ENCODE peak calls at places on chromosomes 7 and 10, in four cellular contexts. B, H, Q and N are unnamed samples.
A peak's percentile ranks its signal among the peaks of the same experiment; 100 is the strongest.

GRCh38 chr7:156703209-156703608 is 62.6 kb downstream of the RNF32 start:
- DNase-seq in H (no peak), Q (peak; percentile 2), B (no peak), N (no peak)

GRCh38 chr7:112272921-112273561 is 66.5 kb downstream of the ZNF277 start:
- DNase-seq in B (no peak), H (no peak), Q (peak; percentile 28), N (peak; percentile 23)

GRCh38 chr7:146053492-146053891 is 63.1 kb upstream of the CNTNAP2 start:
- DNase-seq in B (no peak), Q (peak; percentile 0), H (no peak), N (peak; percentile 16)

GRCh38 chr7:91940572-91941341 is at the start of gene AKAP9:
- DNase-seq in B (peak; percentile 88), Q (peak; percentile 61), H (peak; percentile 57), N (peak; percentile 88)

GRCh38 chr7:50595538-50596102 is 30.4 kb upstream of the DDC start:
- DNase-seq in B (peak; percentile 66), H (peak; percentile 34), Q (peak; percentile 76), N (peak; percentile 36)

GRCh38 chr7:129778770-129779601 is 167.5 kb downstream of the NRF1 start:
- DNase-seq in H (no peak), Q (no peak), B (peak; percentile 47), N (peak; percentile 17)

GRCh38 chr10:17386616-17387075 is 67.7 kb downstream of the ST8SIA6 start:
- DNase-seq in Q (peak; percentile 3), B (no peak), H (no peak), N (no peak)

GRCh38 chr7:85172530-85172941 is 14.3 kb downstream of the SEMA3D start:
- DNase-seq in Q (peak; percentile 83), B (no peak), H (peak; percentile 90), N (no peak)

GRCh38 chr7:109020251-109020650 is 450.6 kb downstream of the DNAJB9 start:
- DNase-seq in Q (no peak), H (no peak), B (peak; percentile 9), N (no peak)

GRCh38 chr7:123966936-123967335 is 41.9 kb downstream of the SPAM1 start:
- DNase-seq in H (no peak), Q (no peak), B (no peak), N (no peak)

GRCh38 chr10:36519909-36520308 is 605.5 kb upstream of the ANKRD30A start:
- DNase-seq in Q (no peak), H (no peak), B (no peak), N (no peak)

GRCh38 chr7:28483112-28483511 is 70.8 kb downstream of the CREB5 start:
- DNase-seq in Q (peak; percentile 13), H (peak; percentile 21), B (no peak), N (no peak)

GRCh38 chr10:3111626-3112220 is 44.4 kb downstream of the PFKP start:
- DNase-seq in B (no peak), Q (peak; percentile 50), H (peak; percentile 27), N (no peak)

GRCh38 chr7:91351374-91351773 is 87.1 kb downstream of the FZD1 start:
- DNase-seq in H (peak; percentile 54), Q (peak; percentile 58), B (no peak), N (peak; percentile 30)

GRCh38 chr10:73908853-73909611 is 1.9 kb upstream of the PLAU start:
- DNase-seq in H (peak; percentile 100), B (no peak), Q (peak; percentile 98), N (peak; percentile 97)

GRCh38 chr7:134613623-134614347 is 32.9 kb upstream of the BPGM start:
- DNase-seq in Q (peak; percentile 99), B (no peak), H (peak; percentile 99), N (peak; percentile 97)

GRCh38 chr10:42428534-42428933 is 209.8 kb downstream of the ZNF33B start:
- DNase-seq in Q (peak; percentile 8), H (no peak), B (no peak), N (peak; percentile 8)

GRCh38 chr10:17606547-17607040 is 10.6 kb downstream of the HACD1 start:
- DNase-seq in B (no peak), Q (no peak), H (no peak), N (no peak)

GRCh38 chr7:17966706-17967105 is 26.4 kb upstream of the SNX13 start:
- DNase-seq in Q (no peak), H (no peak), B (no peak), N (no peak)

GRCh38 chr7:17968791-17969715 is 28.8 kb upstream of the SNX13 start:
- DNase-seq in Q (no peak), H (no peak), B (no peak), N (no peak)

GRCh38 chr7:17965600-17965999 is 25.3 kb upstream of the SNX13 start:
- DNase-seq in Q (peak; percentile 60), H (peak; percentile 71), B (no peak), N (peak; percentile 45)

GRCh38 chr7:17976952-17977351 is 36.7 kb upstream of the SNX13 start:
- DNase-seq in H (no peak), B (no peak), Q (no peak), N (no peak)

DNA sequence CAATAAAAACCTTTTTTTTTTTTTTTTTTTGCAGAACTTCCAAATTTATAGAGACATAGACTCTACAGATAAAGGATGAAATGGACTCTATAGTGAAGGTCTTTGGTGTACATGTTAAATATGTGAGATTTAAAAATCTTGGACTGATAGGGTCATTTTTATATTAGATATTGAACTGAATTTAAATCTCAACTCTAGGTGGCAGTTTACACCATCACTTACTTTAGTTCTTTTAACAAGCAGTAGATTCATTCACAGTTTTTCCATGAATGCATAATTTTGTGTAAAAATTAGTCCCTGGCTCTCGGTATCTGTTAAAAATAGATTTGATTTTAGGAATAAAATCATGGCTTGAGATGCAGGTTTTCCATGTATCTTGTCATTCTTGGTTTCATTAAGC is 31.1 kb upstream of the SNX13 start:
- DNase-seq in Q (peak; percentile 34), B (no peak), H (peak; percentile 33), N (peak; percentile 4)
- TF ChIP-seq CTCF in Q (no peak), B (no peak), H (peak; percentile 46), N (peak; percentile 30)

DNA sequence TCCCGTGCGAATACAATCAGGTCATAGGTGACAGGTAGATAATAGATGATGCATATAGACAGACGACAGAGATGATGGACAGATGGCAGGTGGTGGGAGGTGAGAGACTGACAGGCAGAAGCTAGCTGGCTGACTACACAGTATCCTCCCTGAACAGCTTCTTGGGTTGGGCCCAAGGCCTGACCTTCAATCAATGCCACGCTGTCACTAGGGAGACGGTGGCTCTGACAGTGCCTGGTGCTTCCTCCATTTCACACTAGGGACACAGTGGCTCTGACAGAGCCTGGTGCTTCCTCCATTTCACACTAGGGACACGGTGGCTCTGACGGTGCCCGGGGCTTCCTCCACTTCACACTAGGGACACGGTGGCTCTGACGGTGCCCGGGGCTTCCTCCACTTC is 200.1 kb downstream of the DIP2C start:
- DNase-seq in B (no peak), Q (no peak), H (no peak), N (no peak)
- TF ChIP-seq CTCF in B (no peak), Q (no peak), H (no peak), N (no peak)

DNA sequence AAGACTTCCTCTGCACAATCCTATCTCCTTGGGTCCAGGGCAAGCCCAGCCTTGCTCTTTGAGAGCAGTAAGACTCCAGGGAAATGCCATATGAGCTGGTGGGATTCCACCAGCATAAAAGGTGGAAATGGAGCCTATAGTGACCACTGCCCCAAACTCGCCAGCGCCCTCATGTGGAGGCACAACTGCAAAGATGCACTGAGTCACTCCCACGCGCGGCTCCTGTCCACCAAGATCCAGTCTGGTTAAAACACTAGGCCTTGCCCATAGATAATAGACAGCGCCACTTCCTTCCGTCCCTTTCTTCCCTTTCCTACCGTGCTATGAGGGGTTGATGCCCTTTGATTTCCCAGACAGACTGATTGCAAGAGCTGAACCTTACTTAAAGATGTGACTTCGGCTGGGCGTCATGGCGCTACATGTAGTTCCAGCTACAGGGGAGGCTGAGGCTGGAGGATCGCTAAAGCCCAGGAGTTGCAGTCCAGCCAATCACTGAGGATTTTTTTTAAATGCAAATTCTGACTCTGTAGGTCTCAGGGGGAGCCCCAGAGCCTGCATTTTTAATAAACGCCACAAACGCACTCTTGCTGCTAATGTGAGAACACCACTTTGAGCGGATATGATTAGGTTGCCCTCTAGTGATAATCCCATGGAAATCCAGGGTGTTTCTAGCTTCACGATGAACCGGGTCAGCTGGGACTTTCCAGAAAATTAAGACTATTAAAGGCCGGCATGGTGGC is 136.5 kb downstream of the EPC1 start:
- DNase-seq in Q (peak; percentile 74), H (peak; percentile 59), B (peak; percentile 26), N (peak; percentile 63)
- TF ChIP-seq CTCF in Q (peak; percentile 62), H (peak; percentile 61), B (peak; percentile 41), N (peak; percentile 33)

GRCh38 chr10:132479024-132479602 is 58.5 kb upstream of the INPP5A start:
- DNase-seq in B (no peak), Q (no peak), H (no peak), N (no peak)
- TF ChIP-seq CTCF in B (no peak), Q (no peak), H (no peak), N (no peak)

DNA sequence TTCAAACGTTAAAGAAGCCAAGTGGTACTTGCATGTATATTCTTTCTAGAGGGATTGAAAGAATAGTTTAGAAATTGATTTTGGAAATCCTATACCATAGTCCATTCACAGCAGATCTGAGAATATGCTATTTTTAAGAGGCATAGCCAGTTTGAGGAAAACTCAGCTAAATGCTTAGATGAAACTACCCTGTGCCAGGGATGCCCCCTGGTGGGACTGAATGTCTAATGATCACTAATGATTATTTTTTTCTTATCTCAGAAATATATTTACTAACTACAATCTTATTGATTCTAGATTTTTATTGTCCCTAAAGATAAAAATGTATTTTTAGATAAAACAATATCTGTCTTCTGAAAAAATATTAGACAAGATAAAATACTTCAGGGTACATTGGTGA is 844.9 kb upstream of the PHF14 start:
- DNase-seq in Q (no peak), H (no peak), B (peak; percentile 47), N (no peak)
- TF ChIP-seq CTCF in Q (no peak), H (no peak), B (peak; percentile 54), N (peak; percentile 26)

DNA sequence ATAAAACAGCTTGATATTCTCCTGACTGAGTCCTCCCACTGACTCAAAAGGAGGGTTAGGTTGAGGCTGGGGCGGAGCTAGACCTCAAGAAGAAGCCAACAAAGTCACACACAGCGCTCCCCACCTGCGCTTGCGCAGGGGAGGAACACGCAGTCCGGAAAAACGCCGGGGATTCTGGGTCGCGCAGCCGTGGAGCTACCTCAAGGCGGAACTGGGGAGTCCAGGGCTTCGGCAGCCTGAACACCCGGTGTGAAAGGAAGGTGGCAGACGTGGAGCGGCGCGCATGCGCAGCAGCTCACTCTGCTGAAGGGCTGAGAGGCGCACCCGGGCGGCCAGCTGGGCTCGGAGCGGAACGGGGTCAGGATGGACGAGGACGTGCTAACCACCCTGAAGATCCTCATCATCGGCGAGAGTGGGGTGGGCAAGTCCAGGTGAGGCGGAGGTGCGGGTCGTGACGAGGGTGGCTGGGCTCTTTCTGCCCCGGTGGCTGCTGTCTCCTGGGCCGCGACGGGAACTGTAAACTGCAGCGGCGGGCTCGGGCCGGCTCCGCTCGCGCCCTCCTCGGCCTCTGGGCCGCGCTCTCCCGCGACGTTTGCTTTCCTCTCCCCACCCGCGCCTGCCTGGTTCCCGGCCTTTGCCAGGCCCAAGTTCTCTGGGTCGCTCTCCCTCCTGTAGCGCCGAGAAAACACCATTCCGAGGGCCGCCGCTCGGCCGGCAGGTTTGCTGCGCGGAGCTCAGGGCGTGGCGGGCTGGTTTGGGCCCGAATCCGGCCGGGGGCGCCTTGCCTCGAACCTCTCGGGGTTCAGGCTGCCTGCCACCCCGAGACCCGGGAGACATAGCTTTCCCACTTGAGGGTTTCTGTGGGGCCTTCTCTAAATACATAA is at the start of gene RAB18:
- DNase-seq in Q (peak; percentile 98), B (peak; percentile 97), H (peak; percentile 99), N (peak; percentile 98)
- TF ChIP-seq CTCF in Q (no peak), B (no peak), H (no peak), N (no peak)

GRCh38 chr10:118397391-118397790 is 55.3 kb upstream of the FAM204A start:
- DNase-seq in H (no peak), B (no peak), Q (no peak), N (no peak)

GRCh38 chr10:118394557-118395194 is 52.6 kb upstream of the FAM204A start:
- DNase-seq in Q (no peak), B (no peak), H (no peak), N (no peak)

GRCh38 chr10:118401708-118402107 is 59.6 kb upstream of the FAM204A start:
- DNase-seq in Q (no peak), H (no peak), B (no peak), N (no peak)

GRCh38 chr10:118395919-118396318 is 53.8 kb upstream of the FAM204A start:
- DNase-seq in B (no peak), H (no peak), Q (no peak), N (peak; percentile 56)
- TF ChIP-seq CTCF in B (no peak), H (no peak), Q (no peak), N (no peak)